ENCODE peak calls at places on chromosomes 2 and 18, in five cellular contexts. J is heart left ventricle, L is Karpas-422, A is mammary epithelial cell, F is IMR-90. D is an unnamed sample. For H3K27me3, the result is how much of the 10 kb centered on the place peaks cover.

GRCh38 chr2:60512641-60513040 is 40.8 kb downstream of the BCL11A start:
- DNase-seq in J (no peak), L (no peak), A (peak), F (peak), D (no peak)

GRCh38 chr18:58416014-58416703 is 212.7 kb downstream of the ALPK2 start:
- DNase-seq in J (no peak), L (no peak), A (no peak), F (no peak), D (no peak)

GRCh38 chr2:112784199-112785189 is at the start of gene IL1A:
- DNase-seq in J (no peak), L (no peak), A (peak), F (peak), D (no peak)

GRCh38 chr2:9905413-9905812 is 46.1 kb upstream of the GRHL1 start:
- DNase-seq in J (no peak), L (no peak), A (no peak), F (no peak), D (no peak)

GRCh38 chr2:148990968-148991367 is 47.5 kb upstream of the LYPD6B start:
- DNase-seq in J (no peak), L (no peak), A (no peak), F (no peak), D (no peak)

GRCh38 chr2:95047629-95048510 is 22.4 kb downstream of the MAL start:
- DNase-seq in J (no peak), L (no peak), A (no peak), F (no peak), D (no peak)

GRCh38 chr2:202014328-202015034 is 19.2 kb upstream of the FZD7 start:
- DNase-seq in J (no peak), L (no peak), A (peak), F (peak), D (peak)

GRCh38 chr18:1047406-1047805 is 142.7 kb downstream of the ADCYAP1 start:
- DNase-seq in J (no peak), L (no peak), A (no peak), F (no peak), D (no peak)

GRCh38 chr18:51076503-51076902 is 46.5 kb downstream of the SMAD4 start:
- DNase-seq in J (no peak), L (no peak), A (no peak), F (no peak), D (no peak)

GRCh38 chr2:236866542-236867340 is 218.9 kb upstream of the COPS8 start:
- DNase-seq in J (no peak), L (no peak), A (no peak), F (no peak), D (no peak)
- H3K27me3 ChIP-seq in J (under half), L (under half), A (under half), F (under half), D (under half)

DNA sequence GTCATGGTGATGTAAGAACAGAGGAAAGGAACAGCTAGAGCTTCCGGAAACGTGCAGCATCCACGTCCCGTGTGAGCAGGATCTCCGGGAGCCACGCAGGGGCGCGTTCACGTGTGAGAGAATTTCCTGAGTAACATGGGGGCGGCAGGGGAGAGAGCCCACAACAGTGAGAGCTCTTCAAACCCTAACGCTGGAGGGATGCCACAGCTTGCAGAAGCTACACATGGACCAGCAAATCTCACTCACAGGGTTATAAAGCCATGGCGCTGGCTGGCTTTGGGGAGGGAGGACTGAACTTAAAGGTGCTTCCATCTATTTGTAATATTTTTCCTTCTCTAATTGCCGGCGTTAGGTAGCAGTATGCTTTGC is 250.5 kb upstream of the SALL3 start:
- DNase-seq in J (peak), L (no peak), A (no peak), F (no peak), D (no peak)
- H3K27me3 ChIP-seq in J (under half), L (under half), A (under half), F (under half), D (under half)

DNA sequence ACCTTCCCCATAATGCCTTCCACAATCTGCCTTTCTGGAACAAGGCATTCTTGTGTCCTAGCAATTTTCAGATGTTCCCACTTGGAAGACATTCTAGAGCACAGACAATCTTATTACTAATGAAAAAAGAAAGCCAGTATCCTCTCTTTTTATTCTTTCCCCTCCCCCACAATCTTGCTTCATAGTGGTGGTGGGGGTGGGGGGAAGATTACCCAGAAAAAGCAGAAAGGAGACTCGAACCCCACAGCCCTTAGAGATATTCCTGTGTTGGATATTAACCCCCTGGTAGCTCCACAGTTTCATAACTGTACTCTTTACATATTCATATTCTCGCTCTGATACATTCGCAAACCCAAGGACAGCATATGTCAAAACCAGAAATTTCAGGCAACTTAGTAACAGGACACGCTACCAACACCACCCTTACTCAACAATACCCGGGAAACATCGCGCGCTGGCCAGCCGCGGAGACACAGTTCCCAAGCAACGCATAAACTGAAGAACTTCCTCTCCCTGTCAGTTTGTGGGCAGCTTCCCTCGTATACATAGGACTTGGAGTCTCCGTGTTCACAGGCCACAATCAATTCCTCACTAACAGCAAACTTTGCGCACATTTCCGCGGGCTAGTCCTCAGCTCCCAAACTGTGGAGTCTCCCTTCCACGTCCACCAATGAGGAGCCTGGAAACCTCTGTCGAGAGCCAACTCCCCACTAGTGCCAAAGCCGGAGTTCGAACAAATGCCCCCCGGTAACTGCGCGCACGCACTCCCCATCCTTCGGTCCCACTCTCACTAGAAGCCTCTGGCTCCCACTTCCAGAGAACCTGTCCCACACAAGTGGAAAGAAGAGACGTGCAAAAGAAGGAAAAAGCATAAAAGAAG is 709 bp downstream of the NR4A2 start:
- DNase-seq in J (peak), L (no peak), A (peak), F (peak), D (peak)
- H3K27me3 ChIP-seq in J (under half), L (under half), A (under half), F (under half), D (under half)

GRCh38 chr2:238845583-238846480 is 2.1 kb upstream of the TWIST2 start:
- DNase-seq in J (no peak), L (no peak), A (no peak), F (no peak), D (no peak)
- H3K27me3 ChIP-seq in J (half or more), L (under half), A (under half), F (under half), D (under half)

GRCh38 chr2:45199973-45200372 is 190.7 kb upstream of the SIX2 start:
- DNase-seq in J (no peak), L (no peak), A (no peak), F (no peak), D (peak)
- H3K27me3 ChIP-seq in J (under half), L (under half), A (under half), F (under half), D (under half)